ENCODE peak calls at places on chromosomes 16 and 17, in six cellular contexts. One of them, this sample, is unnamed.

GRCh38 chr16:9840761-9841665 is 341.2 kb downstream of the GRIN2A start:
- DNase-seq in heart left ventricle: no peak
- DNase-seq in IMR-90: no peak
- DNase-seq in body of pancreas: no peak
- DNase-seq in tibial nerve: no peak
- DNase-seq in ovary: no peak
- DNase-seq in this sample: no peak

GRCh38 chr16:11716330-11716729 is 26.3 kb downstream of the TXNDC11 start:
- DNase-seq in ovary: no peak
- DNase-seq in IMR-90: no peak
- DNase-seq in heart left ventricle: no peak
- DNase-seq in body of pancreas: no peak
- DNase-seq in tibial nerve: no peak
- DNase-seq in this sample: no peak

GRCh38 chr17:82933911-82934310 is 94.1 kb upstream of the ZNF750 start:
- DNase-seq in ovary: no peak
- DNase-seq in IMR-90: no peak
- DNase-seq in body of pancreas: peak
- DNase-seq in heart left ventricle: no peak
- DNase-seq in tibial nerve: no peak
- DNase-seq in this sample: no peak

GRCh38 chr17:41919165-41919817 is 540 bp upstream of the ACLY start:
- DNase-seq in ovary: no peak
- DNase-seq in body of pancreas: no peak
- DNase-seq in heart left ventricle: no peak
- DNase-seq in IMR-90: no peak
- DNase-seq in tibial nerve: peak
- DNase-seq in this sample: peak

GRCh38 chr16:88349903-88350900 is 32.6 kb upstream of the ZNF469 start:
- DNase-seq in heart left ventricle: no peak
- DNase-seq in IMR-90: no peak
- DNase-seq in ovary: no peak
- DNase-seq in tibial nerve: no peak
- DNase-seq in body of pancreas: no peak
- DNase-seq in this sample: no peak

GRCh38 chr17:68277807-68278206 is 13.1 kb downstream of the SLC16A6 start:
- DNase-seq in tibial nerve: no peak
- DNase-seq in ovary: no peak
- DNase-seq in body of pancreas: no peak
- DNase-seq in IMR-90: no peak
- DNase-seq in heart left ventricle: no peak
- DNase-seq in this sample: no peak

GRCh38 chr17:10292057-10292931 is 80.5 kb downstream of the MYH13 start:
- DNase-seq in IMR-90: peak
- DNase-seq in body of pancreas: no peak
- DNase-seq in tibial nerve: no peak
- DNase-seq in ovary: peak
- DNase-seq in heart left ventricle: peak
- DNase-seq in this sample: no peak

GRCh38 chr17:19290047-19290705 is 53.0 kb downstream of the EPN2 start:
- DNase-seq in tibial nerve: no peak
- DNase-seq in heart left ventricle: no peak
- DNase-seq in ovary: no peak
- DNase-seq in IMR-90: no peak
- DNase-seq in body of pancreas: no peak
- DNase-seq in this sample: no peak

GRCh38 chr16:23712976-23713375 is at the start of gene ERN2:
- DNase-seq in ovary: no peak
- DNase-seq in tibial nerve: no peak
- DNase-seq in heart left ventricle: no peak
- DNase-seq in IMR-90: no peak
- DNase-seq in body of pancreas: no peak
- DNase-seq in this sample: no peak

GRCh38 chr17:81371910-81372760 is 23.1 kb upstream of the BAHCC1 start:
- DNase-seq in IMR-90: peak
- DNase-seq in heart left ventricle: peak
- DNase-seq in ovary: peak
- DNase-seq in tibial nerve: no peak
- DNase-seq in body of pancreas: peak
- DNase-seq in this sample: peak

GRCh38 chr17:18141210-18141803 is 32.8 kb downstream of the MYO15A start:
- DNase-seq in tibial nerve: no peak
- DNase-seq in ovary: no peak
- DNase-seq in heart left ventricle: no peak
- DNase-seq in IMR-90: peak
- DNase-seq in body of pancreas: peak
- DNase-seq in this sample: no peak

GRCh38 chr17:34556384-34556783 is 23.0 kb upstream of the TMEM132E start:
- DNase-seq in heart left ventricle: no peak
- DNase-seq in IMR-90: peak
- DNase-seq in ovary: no peak
- DNase-seq in body of pancreas: no peak
- DNase-seq in tibial nerve: no peak
- DNase-seq in this sample: no peak

GRCh38 chr17:57869599-57870282 is 19.9 kb upstream of the MRPS23 start:
- DNase-seq in body of pancreas: no peak
- DNase-seq in tibial nerve: no peak
- DNase-seq in IMR-90: peak
- DNase-seq in heart left ventricle: no peak
- DNase-seq in ovary: no peak
- DNase-seq in this sample: peak

GRCh38 chr17:57264250-57264649 is 7.9 kb downstream of the MSI2 start:
- DNase-seq in ovary: no peak
- DNase-seq in body of pancreas: no peak
- DNase-seq in heart left ventricle: no peak
- DNase-seq in tibial nerve: no peak
- DNase-seq in IMR-90: no peak
- DNase-seq in this sample: no peak

GRCh38 chr16:72474511-72475123 is 302.7 kb upstream of the PMFBP1 start:
- DNase-seq in ovary: no peak
- DNase-seq in IMR-90: peak
- DNase-seq in tibial nerve: no peak
- DNase-seq in body of pancreas: no peak
- DNase-seq in heart left ventricle: no peak
- DNase-seq in this sample: peak

GRCh38 chr16:87421369-87421912 is 29.3 kb downstream of the MAP1LC3B start:
- DNase-seq in heart left ventricle: no peak
- DNase-seq in IMR-90: no peak
- DNase-seq in tibial nerve: no peak
- DNase-seq in body of pancreas: no peak
- DNase-seq in ovary: no peak
- DNase-seq in this sample: no peak

GRCh38 chr17:68035523-68036303 is at the start of gene KPNA2:
- DNase-seq in tibial nerve: peak
- DNase-seq in ovary: peak
- DNase-seq in IMR-90: peak
- DNase-seq in body of pancreas: peak
- DNase-seq in heart left ventricle: peak
- DNase-seq in this sample: peak

GRCh38 chr16:83019963-83020362 is 393.2 kb downstream of the CDH13 start:
- DNase-seq in ovary: no peak
- DNase-seq in heart left ventricle: no peak
- DNase-seq in body of pancreas: no peak
- DNase-seq in IMR-90: no peak
- DNase-seq in tibial nerve: no peak
- DNase-seq in this sample: no peak

GRCh38 chr16:7335991-7336634 is 3.5 kb downstream of the RBFOX1 start:
- DNase-seq in ovary: no peak
- DNase-seq in heart left ventricle: peak
- DNase-seq in IMR-90: no peak
- DNase-seq in tibial nerve: no peak
- DNase-seq in body of pancreas: no peak
- DNase-seq in this sample: no peak

GRCh38 chr16:57092786-57093301 is 461 bp downstream of the CPNE2 start:
- DNase-seq in tibial nerve: no peak
- DNase-seq in body of pancreas: peak
- DNase-seq in heart left ventricle: peak
- DNase-seq in ovary: peak
- DNase-seq in IMR-90: no peak
- DNase-seq in this sample: no peak

GRCh38 chr16:4369006-4369766 is 2.5 kb upstream of the VASN start:
- DNase-seq in body of pancreas: no peak
- DNase-seq in heart left ventricle: no peak
- DNase-seq in tibial nerve: no peak
- DNase-seq in IMR-90: peak
- DNase-seq in ovary: no peak
- DNase-seq in this sample: peak

GRCh38 chr17:68101992-68102758 is 66.6 kb downstream of the KPNA2 start:
- DNase-seq in ovary: peak
- DNase-seq in IMR-90: no peak
- DNase-seq in body of pancreas: peak
- DNase-seq in tibial nerve: no peak
- DNase-seq in heart left ventricle: no peak
- DNase-seq in this sample: no peak

GRCh38 chr17:81879121-81879520 is 8.0 kb upstream of the ARHGDIA start:
- DNase-seq in body of pancreas: no peak
- DNase-seq in ovary: no peak
- DNase-seq in tibial nerve: no peak
- DNase-seq in heart left ventricle: no peak
- DNase-seq in IMR-90: no peak
- DNase-seq in this sample: no peak

GRCh38 chr17:21039839-21040575 is 2.8 kb downstream of the USP22 start:
- DNase-seq in body of pancreas: no peak
- DNase-seq in tibial nerve: no peak
- DNase-seq in IMR-90: peak
- DNase-seq in ovary: no peak
- DNase-seq in heart left ventricle: no peak
- DNase-seq in this sample: peak

GRCh38 chr17:43952724-43953666 is 745 bp downstream of the PYY start:
- DNase-seq in IMR-90: no peak
- DNase-seq in heart left ventricle: no peak
- DNase-seq in body of pancreas: no peak
- DNase-seq in ovary: no peak
- DNase-seq in tibial nerve: no peak
- DNase-seq in this sample: no peak

GRCh38 chr17:37134050-37134449 is 185.3 kb downstream of the AATF start:
- DNase-seq in tibial nerve: no peak
- DNase-seq in body of pancreas: no peak
- DNase-seq in heart left ventricle: no peak
- DNase-seq in IMR-90: peak
- DNase-seq in ovary: no peak
- DNase-seq in this sample: no peak

GRCh38 chr17:76246080-76247066 is 6.1 kb upstream of the RNF157 start:
- DNase-seq in heart left ventricle: no peak
- DNase-seq in ovary: no peak
- DNase-seq in IMR-90: peak
- DNase-seq in body of pancreas: no peak
- DNase-seq in tibial nerve: no peak
- DNase-seq in this sample: no peak
- TF ChIP-seq POLR2A in heart left ventricle: no peak
- TF ChIP-seq POLR2A in ovary: no peak
- TF ChIP-seq POLR2A in IMR-90: no peak
- TF ChIP-seq POLR2A in body of pancreas: no peak
- TF ChIP-seq POLR2A in tibial nerve: no peak
- TF ChIP-seq POLR2A in this sample: no peak

GRCh38 chr17:39863918-39864746 is at the start of gene IKZF3:
- DNase-seq in tibial nerve: no peak
- DNase-seq in heart left ventricle: peak
- DNase-seq in IMR-90: peak
- DNase-seq in body of pancreas: peak
- DNase-seq in ovary: no peak
- DNase-seq in this sample: no peak
- TF ChIP-seq POLR2A in tibial nerve: no peak
- TF ChIP-seq POLR2A in heart left ventricle: no peak
- TF ChIP-seq POLR2A in IMR-90: no peak
- TF ChIP-seq POLR2A in body of pancreas: no peak
- TF ChIP-seq POLR2A in ovary: no peak
- TF ChIP-seq POLR2A in this sample: no peak

DNA sequence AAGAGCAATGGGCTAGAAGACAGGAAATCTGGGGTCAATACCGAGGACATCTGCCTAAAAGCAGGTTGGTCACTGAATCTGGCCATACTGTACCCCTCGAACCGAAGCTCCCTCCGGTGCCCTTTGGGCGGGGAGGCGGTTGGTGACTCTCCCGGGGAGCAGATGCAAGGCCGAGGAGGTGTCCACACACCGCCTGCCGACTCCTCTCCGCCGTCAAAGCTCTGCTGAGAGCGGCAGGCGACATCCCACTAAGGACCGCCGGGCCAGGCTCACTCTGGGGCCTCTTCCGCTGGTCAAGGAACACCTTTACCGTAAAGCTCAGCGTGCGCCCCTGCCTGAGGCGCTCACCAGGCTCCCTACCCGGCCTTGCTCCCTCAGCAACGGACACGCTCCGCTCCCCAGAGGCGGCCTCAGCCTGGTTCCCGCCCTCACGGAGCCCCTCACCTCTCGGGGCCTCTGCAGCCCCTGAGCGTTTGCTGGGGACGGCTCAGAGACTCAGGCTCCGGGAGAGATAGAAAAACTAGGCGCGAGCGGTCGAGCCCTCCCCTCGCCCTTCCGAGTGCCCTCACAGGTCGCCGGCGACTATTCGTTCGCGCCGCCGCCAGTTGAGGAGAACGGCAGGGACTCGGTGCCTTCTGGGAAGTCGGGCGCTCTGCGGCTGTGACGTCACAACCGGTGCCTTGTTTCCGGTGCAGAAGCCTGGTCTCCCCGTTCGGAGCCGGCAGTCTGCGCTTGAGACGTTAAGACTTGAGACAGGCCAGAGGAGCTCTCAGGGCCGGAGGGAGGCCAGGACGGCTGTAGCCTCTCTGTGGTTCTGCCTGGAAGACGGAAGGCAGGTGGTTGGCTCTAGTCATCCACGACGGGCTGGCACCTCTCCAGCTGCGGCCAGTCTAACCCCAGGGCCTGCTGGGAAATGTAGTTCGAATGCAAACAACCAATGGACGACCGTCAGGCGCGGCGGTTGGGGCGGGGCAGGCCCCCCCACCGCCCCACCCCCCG is at the start of gene ZNF200:
- DNase-seq in body of pancreas: peak
- DNase-seq in heart left ventricle: peak
- DNase-seq in tibial nerve: peak
- DNase-seq in IMR-90: peak
- DNase-seq in ovary: peak
- DNase-seq in this sample: peak
- TF ChIP-seq POLR2A in body of pancreas: no peak
- TF ChIP-seq POLR2A in heart left ventricle: no peak
- TF ChIP-seq POLR2A in tibial nerve: peak
- TF ChIP-seq POLR2A in IMR-90: peak
- TF ChIP-seq POLR2A in ovary: peak
- TF ChIP-seq POLR2A in this sample: peak

GRCh38 chr16:69131749-69132423 is 502 bp downstream of the CHTF8 start:
- DNase-seq in body of pancreas: peak
- DNase-seq in heart left ventricle: peak
- DNase-seq in IMR-90: peak
- DNase-seq in ovary: peak
- DNase-seq in tibial nerve: peak
- DNase-seq in this sample: peak
- TF ChIP-seq POLR2A in body of pancreas: no peak
- TF ChIP-seq POLR2A in heart left ventricle: no peak
- TF ChIP-seq POLR2A in IMR-90: no peak
- TF ChIP-seq POLR2A in ovary: no peak
- TF ChIP-seq POLR2A in tibial nerve: no peak
- TF ChIP-seq POLR2A in this sample: peak

GRCh38 chr17:73906896-73907600 is 262.8 kb upstream of the SDK2 start:
- DNase-seq in ovary: no peak
- DNase-seq in tibial nerve: no peak
- DNase-seq in heart left ventricle: no peak
- DNase-seq in body of pancreas: no peak
- DNase-seq in IMR-90: no peak
- DNase-seq in this sample: no peak
- TF ChIP-seq POLR2A in ovary: no peak
- TF ChIP-seq POLR2A in tibial nerve: no peak
- TF ChIP-seq POLR2A in heart left ventricle: no peak
- TF ChIP-seq POLR2A in body of pancreas: no peak
- TF ChIP-seq POLR2A in IMR-90: no peak
- TF ChIP-seq POLR2A in this sample: no peak

This sample was measured in H54.